ENCODE peak calls at places on chromosome 9, in nine cellular contexts. L, A, F, B, M, Z, J, R and U are unnamed samples.

GRCh38 chr9:32431940-32432555 is 47.6 kb downstream of the ACO1 start:
- DNase-seq in L (peak), A (peak), F (peak), B (peak), M (peak), Z (no peak), J (peak), R (peak), U (peak)

GRCh38 chr9:109083141-109083540 is 36.6 kb downstream of the TMEM245 start:
- DNase-seq in L (no peak), A (no peak), F (no peak), B (no peak), M (no peak), Z (no peak), J (no peak), R (no peak), U (no peak)

GRCh38 chr9:106927916-106928315 is 65.0 kb downstream of the ZNF462 start:
- DNase-seq in L (no peak), A (no peak), F (no peak), B (no peak), M (no peak), Z (no peak), J (no peak), R (no peak), U (no peak)

GRCh38 chr9:109276469-109277440 is 44.1 kb downstream of the EPB41L4B start:
- DNase-seq in L (no peak), A (no peak), F (no peak), B (no peak), M (no peak), Z (no peak), J (no peak), R (no peak), U (no peak)

GRCh38 chr9:98135938-98136337 is 16.9 kb upstream of the TRIM14 start:
- DNase-seq in L (no peak), A (no peak), F (no peak), B (no peak), M (no peak), Z (no peak), J (no peak), R (no peak), U (no peak)

GRCh38 chr9:93591301-93591700 is 14.9 kb downstream of the PHF2 start:
- DNase-seq in L (no peak), A (no peak), F (no peak), B (no peak), M (no peak), Z (no peak), J (no peak), R (no peak), U (no peak)

GRCh38 chr9:112233769-112234168 is 58.7 kb upstream of the SUSD1 start:
- DNase-seq in L (no peak), A (no peak), F (no peak), B (peak), M (no peak), Z (no peak), J (no peak), R (peak), U (no peak)

GRCh38 chr9:131358438-131359029 is 35.4 kb upstream of the PRRC2B start:
- DNase-seq in L (no peak), A (no peak), F (no peak), B (no peak), M (no peak), Z (no peak), J (no peak), R (no peak), U (no peak)

GRCh38 chr9:120625222-120625621 is 45.3 kb upstream of the CDK5RAP2 start:
- DNase-seq in L (no peak), A (peak), F (no peak), B (peak), M (no peak), Z (no peak), J (no peak), R (peak), U (no peak)

GRCh38 chr9:121783523-121784507 is 132.4 kb downstream of the DAB2IP start:
- DNase-seq in L (no peak), A (peak), F (peak), B (no peak), M (no peak), Z (no peak), J (no peak), R (no peak), U (no peak)

GRCh38 chr9:90600029-90600428 is 42.6 kb downstream of the DIRAS2 start:
- DNase-seq in L (peak), A (no peak), F (no peak), B (no peak), M (no peak), Z (no peak), J (no peak), R (no peak), U (no peak)

GRCh38 chr9:92455217-92455616 is 27.1 kb downstream of the ASPN start:
- DNase-seq in L (no peak), A (no peak), F (peak), B (no peak), M (no peak), Z (no peak), J (no peak), R (no peak), U (no peak)

GRCh38 chr9:15724006-15724405 is 171.2 kb downstream of the CCDC171 start:
- DNase-seq in L (no peak), A (no peak), F (no peak), B (peak), M (no peak), Z (peak), J (no peak), R (peak), U (no peak)

GRCh38 chr9:72807765-72808445 is 144.9 kb downstream of the ALDH1A1 start:
- DNase-seq in L (no peak), A (no peak), F (no peak), B (peak), M (no peak), Z (no peak), J (no peak), R (no peak), U (peak)

GRCh38 chr9:109600142-109600541 is 102.0 kb upstream of the PTPN3 start:
- DNase-seq in L (no peak), A (peak), F (no peak), B (peak), M (no peak), Z (peak), J (no peak), R (peak), U (no peak)

GRCh38 chr9:137351781-137352501 is 49.9 kb upstream of the NRARP start:
- DNase-seq in L (no peak), A (no peak), F (no peak), B (no peak), M (no peak), Z (no peak), J (no peak), R (no peak), U (no peak)

GRCh38 chr9:88590558-88591146 is 55.7 kb downstream of the NXNL2 start:
- DNase-seq in L (no peak), A (no peak), F (no peak), B (no peak), M (no peak), Z (no peak), J (no peak), R (no peak), U (no peak)

GRCh38 chr9:135616621-135617537 is 22.5 kb downstream of the GLT6D1 start:
- DNase-seq in L (no peak), A (no peak), F (no peak), B (no peak), M (no peak), Z (no peak), J (no peak), R (no peak), U (peak)

GRCh38 chr9:69582544-69583297 is 89.5 kb downstream of the APBA1 start:
- DNase-seq in L (no peak), A (peak), F (no peak), B (no peak), M (no peak), Z (no peak), J (peak), R (no peak), U (peak)

GRCh38 chr9:123353984-123354591 is 1.9 kb upstream of the CRB2 start:
- DNase-seq in L (peak), A (peak), F (peak), B (peak), M (no peak), Z (no peak), J (peak), R (peak), U (peak)

GRCh38 chr9:11312976-11313375 is 700.2 kb upstream of the PTPRD start:
- DNase-seq in L (no peak), A (no peak), F (no peak), B (peak), M (no peak), Z (no peak), J (peak), R (peak), U (no peak)

GRCh38 chr9:112086627-112087026 is 88.5 kb downstream of the SUSD1 start:
- DNase-seq in L (no peak), A (peak), F (no peak), B (peak), M (no peak), Z (peak), J (no peak), R (peak), U (peak)

GRCh38 chr9:76701441-76702031 is 62.7 kb upstream of the PCA3 start:
- DNase-seq in L (no peak), A (peak), F (no peak), B (no peak), M (no peak), Z (peak), J (no peak), R (peak), U (no peak)

GRCh38 chr9:95901506-95901905 is 26.0 kb downstream of the ERCC6L2 start:
- DNase-seq in L (no peak), A (no peak), F (no peak), B (no peak), M (no peak), Z (no peak), J (no peak), R (no peak), U (no peak)

GRCh38 chr9:71765693-71766092 is 2.6 kb downstream of the CEMIP2 start:
- DNase-seq in L (no peak), A (no peak), F (no peak), B (peak), M (no peak), Z (no peak), J (no peak), R (peak), U (no peak)

GRCh38 chr9:115369322-115369957 is 251.5 kb upstream of the TNC start:
- DNase-seq in L (no peak), A (peak), F (no peak), B (peak), M (no peak), Z (peak), J (peak), R (peak), U (peak)

GRCh38 chr9:99244300-99245260 is 22.5 kb downstream of the SEC61B start:
- DNase-seq in L (no peak), A (no peak), F (no peak), B (no peak), M (no peak), Z (no peak), J (no peak), R (no peak), U (no peak)